ENCODE peak calls at places on chromosomes 3 and 15, in seven cellular contexts. K is cardiac muscle cell, I is coronary artery, R is small intestine, F is HL-60, S is adrenal gland, N is GM10248. M is an unnamed sample.

GRCh38 chr3:107323723-107324122 is 53.5 kb upstream of the CCDC54 start:
- DNase-seq in N (no peak), R (no peak), F (no peak), S (no peak), I (no peak), K (no peak), M (no peak)

GRCh38 chr15:29669823-29670222 is 152.4 kb downstream of the TJP1 start:
- DNase-seq in R (no peak), K (no peak), N (no peak), F (no peak), I (no peak), S (no peak), M (no peak)

GRCh38 chr3:15064299-15064834 is 748 bp downstream of the MRPS25 start:
- DNase-seq in N (no peak), R (peak), S (no peak), K (no peak), I (peak), F (peak), M (no peak)

GRCh38 chr15:101190196-101190595 is 61.7 kb downstream of the CHSY1 start:
- DNase-seq in F (no peak), R (no peak), S (no peak), K (no peak), I (no peak), N (no peak), M (no peak)

GRCh38 chr3:115217678-115218451 is 70.8 kb upstream of the ZBTB20 start:
- DNase-seq in R (peak), N (peak), K (peak), I (no peak), S (no peak), F (peak), M (peak)

GRCh38 chr3:1971780-1972179 is 126.9 kb upstream of the CNTN4 start:
- DNase-seq in N (no peak), F (no peak), R (no peak), S (no peak), K (no peak), I (no peak), M (no peak)

GRCh38 chr3:61978460-61979419 is 394.6 kb downstream of the FEZF2 start:
- DNase-seq in R (no peak), F (no peak), N (no peak), S (no peak), I (no peak), K (no peak), M (no peak)

GRCh38 chr15:89515477-89515876 is 19.1 kb upstream of the RHCG start:
- DNase-seq in F (no peak), N (no peak), S (no peak), R (no peak), K (no peak), I (no peak), M (no peak)

GRCh38 chr15:31235298-31236183 is 91.1 kb upstream of the KLF13 start:
- DNase-seq in I (peak), S (peak), R (peak), F (no peak), N (peak), K (peak), M (no peak)

GRCh38 chr3:173396191-173397041 is 1.1 kb upstream of the NLGN1 start:
- DNase-seq in I (no peak), R (no peak), S (no peak), N (peak), K (peak), F (no peak), M (peak)

GRCh38 chr15:95760508-95760907 is 570.0 kb upstream of the NR2F2 start:
- DNase-seq in S (peak), N (no peak), K (peak), F (peak), R (no peak), I (no peak), M (no peak)

GRCh38 chr15:77417642-77418041 is 2.3 kb downstream of the PEAK1 start:
- DNase-seq in F (no peak), K (no peak), S (no peak), R (no peak), N (no peak), I (no peak), M (no peak)

GRCh38 chr3:184005981-184006507 is 11.6 kb downstream of the ABCC5 start:
- DNase-seq in R (peak), N (peak), K (peak), I (no peak), S (peak), F (peak), M (peak)

GRCh38 chr3:74500257-74500656 is 114.2 kb downstream of the CNTN3 start:
- DNase-seq in I (no peak), S (no peak), R (no peak), N (no peak), F (no peak), K (no peak), M (no peak)